ENCODE peak calls at places on chromosomes 3 and 15, in eight cellular contexts. One of them, this sample, is unnamed.

GRCh38 chr15:51874751-51875644 is 45.5 kb downstream of the TMOD3 start:
- DNase-seq in ovary: no peak
- DNase-seq in tibial artery: no peak
- DNase-seq in MM.1S: no peak
- DNase-seq in thoracic aorta: peak; percentile 22
- DNase-seq in CD4-positive, alpha-beta memory T cell: no peak
- DNase-seq in kidney: no peak
- DNase-seq in fibroblast of lung: peak; percentile 96
- DNase-seq in this sample: no peak

GRCh38 chr3:14915636-14916222 is 31.7 kb upstream of the NR2C2 start:
- DNase-seq in MM.1S: no peak
- DNase-seq in fibroblast of lung: no peak
- DNase-seq in kidney: no peak
- DNase-seq in CD4-positive, alpha-beta memory T cell: peak; percentile 21
- DNase-seq in ovary: no peak
- DNase-seq in thoracic aorta: no peak
- DNase-seq in tibial artery: no peak
- DNase-seq in this sample: peak; percentile 7

GRCh38 chr3:182078929-182079328 is 367.2 kb downstream of the SOX2 start:
- DNase-seq in ovary: no peak
- DNase-seq in tibial artery: no peak
- DNase-seq in fibroblast of lung: no peak
- DNase-seq in kidney: no peak
- DNase-seq in thoracic aorta: no peak
- DNase-seq in CD4-positive, alpha-beta memory T cell: no peak
- DNase-seq in MM.1S: no peak
- DNase-seq in this sample: no peak

GRCh38 chr3:9692416-9692815 is 11.2 kb upstream of the CPNE9 start:
- DNase-seq in ovary: no peak
- DNase-seq in CD4-positive, alpha-beta memory T cell: no peak
- DNase-seq in tibial artery: no peak
- DNase-seq in kidney: peak; percentile 56
- DNase-seq in thoracic aorta: no peak
- DNase-seq in MM.1S: no peak
- DNase-seq in fibroblast of lung: no peak
- DNase-seq in this sample: no peak

GRCh38 chr3:61805510-61806080 is 244.2 kb downstream of the PTPRG start:
- DNase-seq in CD4-positive, alpha-beta memory T cell: no peak
- DNase-seq in MM.1S: no peak
- DNase-seq in thoracic aorta: no peak
- DNase-seq in fibroblast of lung: peak; percentile 80
- DNase-seq in ovary: no peak
- DNase-seq in kidney: no peak
- DNase-seq in tibial artery: no peak
- DNase-seq in this sample: no peak

GRCh38 chr3:71146673-71147072 is 436.9 kb downstream of the FOXP1 start:
- DNase-seq in CD4-positive, alpha-beta memory T cell: no peak
- DNase-seq in MM.1S: no peak
- DNase-seq in ovary: no peak
- DNase-seq in fibroblast of lung: no peak
- DNase-seq in thoracic aorta: no peak
- DNase-seq in tibial artery: no peak
- DNase-seq in kidney: no peak
- DNase-seq in this sample: no peak

GRCh38 chr15:22939051-22939450 is 41.1 kb downstream of the CYFIP1 start:
- DNase-seq in fibroblast of lung: no peak
- DNase-seq in ovary: no peak
- DNase-seq in thoracic aorta: no peak
- DNase-seq in CD4-positive, alpha-beta memory T cell: no peak
- DNase-seq in kidney: no peak
- DNase-seq in MM.1S: no peak
- DNase-seq in tibial artery: no peak
- DNase-seq in this sample: no peak

GRCh38 chr3:23455775-23456174 is 252.6 kb downstream of the UBE2E2 start:
- DNase-seq in MM.1S: no peak
- DNase-seq in tibial artery: no peak
- DNase-seq in thoracic aorta: no peak
- DNase-seq in fibroblast of lung: peak; percentile 85
- DNase-seq in ovary: no peak
- DNase-seq in kidney: no peak
- DNase-seq in CD4-positive, alpha-beta memory T cell: no peak
- DNase-seq in this sample: no peak

GRCh38 chr3:136184703-136185102 is 11.4 kb downstream of the MSL2 start:
- DNase-seq in thoracic aorta: no peak
- DNase-seq in MM.1S: no peak
- DNase-seq in ovary: no peak
- DNase-seq in tibial artery: no peak
- DNase-seq in CD4-positive, alpha-beta memory T cell: no peak
- DNase-seq in kidney: no peak
- DNase-seq in fibroblast of lung: peak; percentile 56
- DNase-seq in this sample: no peak

GRCh38 chr3:152853196-152853595 is 18.3 kb downstream of the P2RY1 start:
- DNase-seq in CD4-positive, alpha-beta memory T cell: no peak
- DNase-seq in tibial artery: no peak
- DNase-seq in kidney: no peak
- DNase-seq in ovary: no peak
- DNase-seq in fibroblast of lung: peak; percentile 50
- DNase-seq in thoracic aorta: no peak
- DNase-seq in MM.1S: no peak
- DNase-seq in this sample: no peak

GRCh38 chr15:69143756-69144436 is 16.5 kb upstream of the GLCE start:
- DNase-seq in ovary: no peak
- DNase-seq in thoracic aorta: no peak
- DNase-seq in tibial artery: no peak
- DNase-seq in fibroblast of lung: peak; percentile 17
- DNase-seq in kidney: no peak
- DNase-seq in CD4-positive, alpha-beta memory T cell: no peak
- DNase-seq in MM.1S: no peak
- DNase-seq in this sample: no peak

GRCh38 chr3:70065666-70066253 is 66.2 kb downstream of the SAMMSON start:
- DNase-seq in kidney: no peak
- DNase-seq in tibial artery: no peak
- DNase-seq in fibroblast of lung: no peak
- DNase-seq in ovary: no peak
- DNase-seq in CD4-positive, alpha-beta memory T cell: no peak
- DNase-seq in MM.1S: no peak
- DNase-seq in thoracic aorta: no peak
- DNase-seq in this sample: no peak

GRCh38 chr3:12893247-12893646 is 51.9 kb upstream of the RPL32 start:
- DNase-seq in kidney: no peak
- DNase-seq in CD4-positive, alpha-beta memory T cell: no peak
- DNase-seq in MM.1S: no peak
- DNase-seq in thoracic aorta: no peak
- DNase-seq in fibroblast of lung: no peak
- DNase-seq in ovary: no peak
- DNase-seq in tibial artery: no peak
- DNase-seq in this sample: no peak

GRCh38 chr3:12891985-12892839 is 50.8 kb upstream of the RPL32 start:
- DNase-seq in MM.1S: peak; percentile 39
- DNase-seq in kidney: peak; percentile 73
- DNase-seq in ovary: peak; percentile 54
- DNase-seq in thoracic aorta: no peak
- DNase-seq in CD4-positive, alpha-beta memory T cell: peak; percentile 53
- DNase-seq in fibroblast of lung: peak; percentile 70
- DNase-seq in tibial artery: no peak
- DNase-seq in this sample: no peak

GRCh38 chr3:12892840-12893189 is 51.5 kb upstream of the RPL32 start:
- DNase-seq in ovary: no peak
- DNase-seq in fibroblast of lung: no peak
- DNase-seq in kidney: peak; percentile 43
- DNase-seq in thoracic aorta: no peak
- DNase-seq in MM.1S: no peak
- DNase-seq in CD4-positive, alpha-beta memory T cell: no peak
- DNase-seq in tibial artery: no peak
- DNase-seq in this sample: no peak

GRCh38 chr3:12890610-12891390 is 49.4 kb upstream of the RPL32 start:
- DNase-seq in CD4-positive, alpha-beta memory T cell: no peak
- DNase-seq in tibial artery: no peak
- DNase-seq in thoracic aorta: no peak
- DNase-seq in MM.1S: no peak
- DNase-seq in kidney: peak; percentile 37
- DNase-seq in ovary: peak; percentile 8
- DNase-seq in fibroblast of lung: no peak
- DNase-seq in this sample: no peak

DNA sequence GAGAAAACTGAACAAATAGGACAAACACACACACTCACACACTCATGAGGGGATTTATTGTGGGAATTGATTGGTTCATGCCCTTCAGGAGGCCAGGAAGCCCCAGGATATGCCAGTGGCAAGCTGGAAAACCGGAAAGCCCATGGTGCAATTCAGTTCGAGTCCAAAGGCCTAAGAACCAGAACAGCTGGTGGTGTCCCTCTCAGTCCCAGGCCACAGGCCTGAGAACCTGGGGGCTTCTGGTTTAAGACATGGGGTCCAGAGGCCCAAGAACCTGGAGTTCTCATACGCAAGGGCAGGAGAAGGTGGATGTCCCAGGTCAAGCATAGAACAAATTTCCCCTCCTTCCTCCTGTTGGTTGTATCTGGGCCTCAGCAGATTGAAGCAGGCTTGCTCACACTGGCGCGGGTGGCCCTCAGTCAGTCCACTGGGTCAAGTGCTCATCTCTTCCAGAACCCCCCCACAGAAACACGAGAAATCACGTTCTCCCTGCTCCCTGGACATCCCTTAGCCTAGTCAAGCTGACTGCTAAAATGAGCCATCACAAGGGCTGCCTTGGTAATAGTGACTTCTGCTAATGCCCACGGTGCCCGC is 50.1 kb upstream of the RPL32 start:
- DNase-seq in ovary: no peak
- DNase-seq in kidney: peak; percentile 30
- DNase-seq in tibial artery: no peak
- DNase-seq in fibroblast of lung: no peak
- DNase-seq in CD4-positive, alpha-beta memory T cell: no peak
- DNase-seq in thoracic aorta: no peak
- DNase-seq in MM.1S: no peak
- DNase-seq in this sample: no peak
- H3K27ac ChIP-seq in ovary: no peak overlapping the region
- H3K27ac ChIP-seq in kidney: no peak overlapping the region
- H3K27ac ChIP-seq in tibial artery: peak overlapping the region; percentile 39
- H3K27ac ChIP-seq in fibroblast of lung: no peak overlapping the region
- H3K27ac ChIP-seq in CD4-positive, alpha-beta memory T cell: no peak overlapping the region
- H3K27ac ChIP-seq in thoracic aorta: peak overlapping the region; percentile 54
- H3K27ac ChIP-seq in MM.1S: no peak overlapping the region
- H3K27ac ChIP-seq in this sample: no peak overlapping the region

DNA sequence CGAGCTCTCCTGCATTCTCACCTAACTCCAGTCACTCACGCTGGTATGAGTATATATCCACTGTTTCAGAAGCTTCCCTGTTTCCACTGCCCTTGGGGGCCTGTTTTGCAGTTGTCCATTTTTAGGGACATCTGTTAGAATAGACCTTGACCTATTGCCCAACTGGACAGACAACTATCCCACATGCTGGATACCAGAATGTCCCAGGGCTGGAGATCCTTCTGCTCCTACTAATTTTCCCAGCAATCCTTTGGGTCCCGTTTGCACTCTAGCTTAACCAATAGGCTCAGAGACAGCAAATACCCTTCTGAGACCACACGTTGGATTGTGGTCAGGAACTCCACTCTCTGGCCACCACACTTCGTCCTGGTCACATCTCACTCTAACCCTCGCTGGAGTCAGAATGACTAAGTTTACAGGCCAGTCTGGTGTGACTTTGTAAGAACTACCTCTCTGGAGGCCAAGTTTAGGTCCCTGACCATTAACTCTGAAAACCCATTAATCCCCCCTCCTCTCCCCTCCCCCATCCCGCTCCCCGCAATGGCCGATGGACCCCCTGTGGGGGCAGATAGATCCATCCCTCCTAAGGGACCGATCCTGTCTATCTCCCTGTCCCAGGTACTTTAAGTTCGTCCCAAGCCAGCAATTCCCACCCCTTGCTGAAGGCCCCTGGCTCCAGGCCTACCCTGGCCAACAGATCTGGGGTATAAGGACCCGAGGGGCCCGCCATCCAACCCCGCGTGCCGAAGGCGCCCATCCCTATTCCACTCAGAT is 35.5 kb downstream of the HMCES start:
- DNase-seq in kidney: no peak
- DNase-seq in ovary: peak; percentile 59
- DNase-seq in tibial artery: peak; percentile 63
- DNase-seq in thoracic aorta: no peak
- DNase-seq in fibroblast of lung: peak; percentile 47
- DNase-seq in MM.1S: peak; percentile 52
- DNase-seq in CD4-positive, alpha-beta memory T cell: peak; percentile 7
- DNase-seq in this sample: no peak
- H3K27ac ChIP-seq in kidney: peak overlapping the region; percentile 63
- H3K27ac ChIP-seq in ovary: peak overlapping the region; percentile 87
- H3K27ac ChIP-seq in tibial artery: peak overlapping the region; percentile 95
- H3K27ac ChIP-seq in thoracic aorta: peak overlapping the region; percentile 88
- H3K27ac ChIP-seq in fibroblast of lung: peak overlapping the region; percentile 83
- H3K27ac ChIP-seq in MM.1S: peak overlapping the region; percentile 99
- H3K27ac ChIP-seq in CD4-positive, alpha-beta memory T cell: peak overlapping the region; percentile 57
- H3K27ac ChIP-seq in this sample: peak overlapping the region; percentile 87

DNA sequence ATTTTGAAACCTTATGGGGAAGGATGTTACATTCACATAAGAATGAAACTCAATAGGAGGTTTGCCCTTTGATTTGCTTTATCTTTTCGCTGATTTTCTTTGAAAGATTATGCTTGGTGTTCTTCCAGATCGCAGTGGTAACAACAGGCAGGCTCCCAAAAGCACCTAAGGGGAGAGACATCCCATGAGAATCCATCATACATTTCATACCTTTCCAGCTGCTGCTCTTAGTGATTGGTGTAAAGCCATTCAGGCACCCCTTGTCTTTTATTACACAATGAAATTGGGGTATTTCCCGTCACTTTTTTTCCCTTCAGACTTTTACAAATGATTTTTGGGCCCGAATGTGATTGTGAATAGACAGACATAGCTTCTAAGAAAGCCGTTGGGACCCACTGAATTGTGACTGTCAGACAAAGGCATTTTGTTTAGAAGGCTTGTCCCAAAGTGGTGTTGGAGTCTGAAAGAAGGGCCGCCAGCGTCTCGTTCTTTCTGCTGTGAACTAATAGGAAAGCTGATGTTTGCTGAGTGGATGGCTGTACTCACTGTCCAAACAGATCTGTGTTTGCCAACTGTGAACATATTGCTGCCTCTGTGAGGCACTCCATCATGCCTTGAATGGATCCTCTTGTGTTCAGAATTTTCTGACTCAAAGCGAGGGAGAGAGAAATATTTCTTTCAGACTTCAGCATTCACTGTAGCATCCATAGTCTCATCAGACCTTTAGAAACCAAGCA is 164.3 kb downstream of the FNDC3B start:
- DNase-seq in CD4-positive, alpha-beta memory T cell: no peak
- DNase-seq in kidney: no peak
- DNase-seq in tibial artery: no peak
- DNase-seq in fibroblast of lung: no peak
- DNase-seq in thoracic aorta: no peak
- DNase-seq in MM.1S: no peak
- DNase-seq in ovary: no peak
- DNase-seq in this sample: no peak
- H3K27ac ChIP-seq in CD4-positive, alpha-beta memory T cell: no peak overlapping the region
- H3K27ac ChIP-seq in kidney: no peak overlapping the region
- H3K27ac ChIP-seq in tibial artery: peak overlapping the region; percentile 61
- H3K27ac ChIP-seq in fibroblast of lung: peak overlapping the region; percentile 16
- H3K27ac ChIP-seq in thoracic aorta: peak overlapping the region; percentile 85
- H3K27ac ChIP-seq in MM.1S: no peak overlapping the region
- H3K27ac ChIP-seq in ovary: peak overlapping the region; percentile 27
- H3K27ac ChIP-seq in this sample: peak overlapping the region; percentile 86

GRCh38 chr3:186477033-186477432 is 67.1 kb downstream of the CRYGS start:
- DNase-seq in ovary: no peak
- DNase-seq in tibial artery: no peak
- DNase-seq in MM.1S: no peak
- DNase-seq in kidney: no peak
- DNase-seq in fibroblast of lung: no peak
- DNase-seq in thoracic aorta: no peak
- DNase-seq in CD4-positive, alpha-beta memory T cell: no peak
- DNase-seq in this sample: no peak
- H3K27ac ChIP-seq in ovary: no peak overlapping the region
- H3K27ac ChIP-seq in tibial artery: no peak overlapping the region
- H3K27ac ChIP-seq in MM.1S: no peak overlapping the region
- H3K27ac ChIP-seq in kidney: no peak overlapping the region
- H3K27ac ChIP-seq in fibroblast of lung: no peak overlapping the region
- H3K27ac ChIP-seq in thoracic aorta: no peak overlapping the region
- H3K27ac ChIP-seq in CD4-positive, alpha-beta memory T cell: no peak overlapping the region
- H3K27ac ChIP-seq in this sample: no peak overlapping the region